ENCODE peak calls at places on chromosome 13, in six cellular contexts. V, B, K, A, C and E are unnamed samples.

GRCh38 chr13:40233731-40234195 is 432.7 kb downstream of the FOXO1 start:
- DNase-seq in V (no peak), B (no peak), K (no peak), A (no peak), C (no peak), E (no peak)

GRCh38 chr13:25095862-25096453 is at the start of gene PABPC3:
- DNase-seq in V (no peak), B (no peak), K (no peak), A (no peak), C (no peak), E (no peak)

GRCh38 chr13:29760561-29760960 is 89.9 kb downstream of the UBL3 start:
- DNase-seq in V (no peak), B (no peak), K (no peak), A (no peak), C (no peak), E (no peak)

GRCh38 chr13:114313061-114313860 is 1.0 kb upstream of the CHAMP1 start:
- DNase-seq in V (no peak), B (no peak), K (no peak), A (no peak), C (no peak), E (no peak)

GRCh38 chr13:61884830-61885229 is 469.2 kb upstream of the PCDH20 start:
- DNase-seq in V (no peak), B (no peak), K (no peak), A (no peak), C (no peak), E (no peak)

GRCh38 chr13:96899946-96900345 is 94.3 kb downstream of the OXGR1 start:
- DNase-seq in V (no peak), B (no peak), K (no peak), A (no peak), C (no peak), E (no peak)

GRCh38 chr13:47420012-47420411 is 523.2 kb upstream of the HTR2A start:
- DNase-seq in V (no peak), B (no peak), K (peak), A (no peak), C (no peak), E (no peak)

GRCh38 chr13:85549819-85550218 is 249.4 kb downstream of the SLITRK6 start:
- DNase-seq in V (no peak), B (no peak), K (no peak), A (no peak), C (no peak), E (no peak)

GRCh38 chr13:31161583-31162150 is at the start of gene HSPH1:
- DNase-seq in V (peak), B (peak), K (peak), A (peak), C (peak), E (peak)

GRCh38 chr13:41492432-41493267 is 35.3 kb downstream of the RGCC start:
- DNase-seq in V (no peak), B (no peak), K (no peak), A (no peak), C (no peak), E (no peak)

GRCh38 chr13:110648848-110649421 is 33.6 kb downstream of the NAXD start:
- DNase-seq in V (no peak), B (no peak), K (no peak), A (no peak), C (no peak), E (no peak)

GRCh38 chr13:33524086-33524485 is 238.5 kb upstream of the STARD13 start:
- DNase-seq in V (no peak), B (no peak), K (peak), A (peak), C (no peak), E (no peak)

GRCh38 chr13:36858285-36858684 is 39.3 kb downstream of the RFXAP start:
- DNase-seq in V (peak), B (no peak), K (peak), A (peak), C (no peak), E (no peak)

GRCh38 chr13:91017031-91017668 is 330.3 kb upstream of the MIR17HG start:
- DNase-seq in V (peak), B (no peak), K (no peak), A (peak), C (no peak), E (peak)

GRCh38 chr13:94967183-94968039 is 255.1 kb upstream of the SOX21 start:
- DNase-seq in V (peak), B (no peak), K (no peak), A (no peak), C (no peak), E (peak)

GRCh38 chr13:45496942-45497341 is 32.2 kb downstream of the COG3 start:
- DNase-seq in V (no peak), B (no peak), K (no peak), A (no peak), C (no peak), E (no peak)

GRCh38 chr13:86174632-86175031 is 375.4 kb upstream of the SLITRK6 start:
- DNase-seq in V (no peak), B (no peak), K (peak), A (no peak), C (no peak), E (no peak)

GRCh38 chr13:114144606-114145244 is 12.3 kb upstream of the RASA3 start:
- DNase-seq in V (no peak), B (peak), K (no peak), A (no peak), C (no peak), E (no peak)

GRCh38 chr13:91546865-91547264 is 148.4 kb downstream of the GPC5 start:
- DNase-seq in V (no peak), B (no peak), K (no peak), A (no peak), C (no peak), E (no peak)